ENCODE peak calls at places on chromosomes 11 and 22, in eight cellular contexts. X, J, G, B, R, M, I and U are unnamed samples.

GRCh38 chr11:8567597-8568198 is 26.3 kb downstream of the STK33 start:
- DNase-seq in G (peak), X (peak), B (peak), M (no peak), R (peak), I (no peak), J (no peak), U (peak)

GRCh38 chr11:76296731-76297130 is 84.2 kb downstream of the THAP12 start:
- DNase-seq in J (no peak), R (no peak), I (no peak), B (no peak), M (no peak), G (no peak), X (no peak), U (no peak)

GRCh38 chr11:118789501-118790356 is 1.2 kb downstream of the DDX6 start:
- DNase-seq in M (peak), R (peak), B (peak), I (no peak), J (no peak), G (no peak), X (peak), U (peak)

GRCh38 chr11:45929486-45930030 is 7.1 kb downstream of the LARGE2 start:
- DNase-seq in M (no peak), G (no peak), I (no peak), B (no peak), R (peak), X (no peak), J (no peak), U (no peak)

GRCh38 chr22:46149493-46149997 is 781 bp upstream of the PPARA start:
- DNase-seq in J (peak), I (peak), M (no peak), R (no peak), X (no peak), G (no peak), B (no peak), U (peak)

GRCh38 chr11:13118194-13118593 is 109.1 kb downstream of the RASSF10 start:
- DNase-seq in B (peak), G (peak), X (peak), M (peak), J (no peak), I (no peak), R (peak), U (peak)

GRCh38 chr11:64963072-64963631 is 8.8 kb downstream of the MAJIN start:
- DNase-seq in R (no peak), M (no peak), J (no peak), X (no peak), G (no peak), B (no peak), I (no peak), U (no peak)

GRCh38 chr11:69131644-69132300 is 24.0 kb upstream of the SMIM38 start:
- DNase-seq in R (peak), M (peak), B (peak), G (peak), X (peak), I (peak), J (peak), U (peak)

GRCh38 chr11:102518296-102519094 is 12.1 kb downstream of the MMP7 start:
- DNase-seq in X (peak), M (no peak), J (no peak), B (no peak), G (no peak), I (no peak), R (peak), U (no peak)

GRCh38 chr22:46612341-46612903 is 7.8 kb upstream of the GRAMD4 start:
- DNase-seq in X (no peak), R (no peak), J (no peak), B (no peak), M (no peak), G (no peak), I (no peak), U (no peak)

GRCh38 chr11:10818594-10818993 is 9.9 kb upstream of the EIF4G2 start:
- DNase-seq in I (no peak), G (peak), B (peak), M (peak), X (peak), J (no peak), R (peak), U (peak)

GRCh38 chr22:49923445-49923844 is 5.0 kb downstream of the CRELD2 start:
- DNase-seq in R (no peak), G (peak), I (no peak), B (no peak), X (no peak), J (no peak), M (no peak), U (no peak)

GRCh38 chr22:33666661-33667619 is 253.3 kb downstream of the LARGE1 start:
- DNase-seq in B (no peak), X (no peak), R (no peak), M (no peak), J (peak), I (no peak), G (no peak), U (peak)

GRCh38 chr11:47083913-47084312 is 92.8 kb downstream of the ARFGAP2 start:
- DNase-seq in G (peak), J (no peak), X (peak), B (peak), R (peak), I (no peak), M (no peak), U (peak)

DNA sequence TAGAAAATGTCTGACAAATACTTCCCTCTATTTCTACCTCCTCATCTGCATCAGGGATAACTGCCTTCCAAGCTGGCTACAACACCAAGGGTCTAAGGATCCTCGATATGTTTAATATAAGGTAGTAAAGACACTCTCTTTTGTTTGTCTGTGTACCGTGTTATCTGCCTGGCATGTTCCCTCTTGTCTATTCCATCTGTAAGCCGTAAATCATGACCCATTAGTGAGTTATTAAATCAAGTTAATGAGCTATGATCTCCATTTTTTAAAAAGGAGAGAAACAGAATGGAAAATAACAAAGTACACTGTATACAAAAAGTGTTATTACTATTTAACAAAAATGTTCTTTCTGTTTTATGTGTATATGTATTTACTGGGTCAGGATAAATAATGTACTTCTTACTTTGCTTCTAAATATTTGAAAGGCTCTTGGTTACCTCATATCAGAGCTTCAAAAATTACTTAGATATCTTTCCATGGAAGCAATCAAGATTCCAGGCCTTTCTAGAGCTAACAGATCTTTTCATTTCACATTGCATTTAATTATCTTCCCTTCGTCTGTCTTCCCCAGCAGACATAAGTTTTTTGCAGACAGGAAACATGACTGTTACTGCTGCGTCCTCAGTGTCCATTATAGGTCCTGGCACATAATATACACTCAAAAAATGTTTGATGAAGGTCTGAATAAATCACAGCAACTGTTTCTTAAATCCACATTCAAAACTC is 342.6 kb upstream of the CCDC90B start:
- DNase-seq in R (no peak), G (no peak), B (no peak), M (no peak), X (no peak), I (no peak), J (no peak), U (no peak)
- H3K4me3 ChIP-seq in R (no peak), G (no peak), B (no peak), M (no peak), X (no peak), I (no peak), J (no peak), U (no peak)

DNA sequence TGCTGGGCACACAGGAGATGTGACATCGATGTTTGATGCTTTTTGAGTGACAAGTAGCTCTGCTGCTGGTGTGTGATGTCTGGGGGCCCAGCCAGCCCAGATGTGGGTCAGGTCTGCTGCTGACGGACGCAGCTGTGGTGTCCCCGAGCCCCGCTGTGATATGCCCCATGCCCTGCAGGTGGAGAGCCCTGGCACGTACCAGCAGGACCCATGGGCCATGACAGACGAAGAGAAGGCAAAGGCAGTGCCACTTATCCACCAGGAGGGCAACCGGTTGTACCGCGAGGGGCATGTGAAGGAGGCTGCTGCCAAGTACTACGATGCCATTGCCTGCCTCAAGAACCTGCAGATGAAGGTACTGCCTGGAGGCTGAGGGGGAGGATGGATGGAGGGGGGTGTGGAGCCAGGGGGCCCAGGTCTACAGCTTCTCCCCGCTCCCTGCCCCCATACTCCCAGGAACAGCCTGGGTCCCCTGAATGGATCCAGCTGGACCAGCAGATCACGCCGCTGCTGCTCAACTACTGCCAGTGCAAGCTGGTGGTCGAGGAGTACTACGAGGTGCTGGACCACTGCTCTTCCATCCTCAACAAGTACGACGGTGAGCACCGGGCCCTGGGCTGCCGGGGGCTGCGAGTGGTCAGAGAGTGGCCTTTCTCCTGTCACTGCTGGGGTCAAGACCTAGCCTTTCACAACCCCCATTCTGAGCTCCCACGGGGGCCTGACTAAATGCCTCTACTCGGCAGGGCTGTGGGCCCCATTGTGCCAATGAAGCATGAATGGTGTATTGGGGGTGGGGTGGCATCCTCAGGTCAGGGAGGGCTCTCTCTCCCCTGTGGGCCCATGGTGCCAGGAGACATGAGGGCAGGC is 7.3 kb downstream of the AIP start:
- DNase-seq in G (no peak), R (no peak), I (no peak), J (no peak), M (no peak), B (no peak), X (no peak), U (no peak)
- TF ChIP-seq CTCF in G (no peak), R (no peak), I (no peak), J (no peak), M (no peak), B (no peak), X (no peak), U (no peak)

DNA sequence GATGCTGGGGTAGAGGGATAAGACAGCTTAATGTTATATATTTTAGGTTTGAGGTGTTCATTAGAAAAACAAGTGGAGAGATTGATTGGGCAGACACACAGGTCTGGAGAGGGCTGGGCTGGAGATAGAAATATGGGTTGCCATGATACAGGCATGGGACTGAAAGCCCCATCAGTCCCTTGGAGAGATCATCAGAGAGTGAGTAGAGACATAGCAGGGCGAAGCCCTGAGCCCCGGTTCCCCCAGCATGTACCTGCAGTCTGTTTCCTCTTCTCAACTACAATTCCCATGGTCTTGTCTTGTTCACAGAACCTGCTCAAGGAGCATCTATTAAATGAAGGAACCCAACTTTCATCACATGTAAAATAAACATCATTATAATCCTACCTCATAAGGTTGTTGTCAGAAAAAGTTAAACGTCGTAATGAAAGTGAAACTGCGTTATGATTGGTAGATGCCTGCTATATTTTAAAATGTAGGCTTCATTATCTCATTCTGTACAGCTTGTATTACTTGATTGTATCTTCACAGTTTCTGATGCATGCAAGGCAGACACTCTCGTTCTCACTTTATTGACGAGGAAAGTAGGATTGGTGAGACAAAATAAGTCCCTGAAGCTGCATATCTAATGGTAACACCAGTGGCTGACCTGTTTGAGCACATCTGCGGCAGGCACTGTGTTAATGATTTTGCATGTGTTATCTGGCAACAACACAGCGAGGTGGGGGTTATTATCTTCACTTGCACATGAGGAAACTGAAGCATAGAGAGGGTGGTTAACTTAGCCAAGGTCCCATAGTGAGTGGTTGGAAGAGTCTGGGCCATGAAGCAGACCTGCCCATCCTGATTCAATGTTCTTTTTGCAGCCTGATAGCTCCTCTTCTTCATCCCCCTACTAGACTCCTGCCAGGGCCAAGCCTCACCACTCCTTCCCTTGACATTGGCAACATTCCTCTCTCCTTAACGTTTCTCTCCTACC is 63.5 kb downstream of the ENDOD1 start:
- DNase-seq in I (no peak), J (no peak), R (no peak), B (no peak), M (no peak), X (no peak), G (no peak), U (no peak)
- H3K4me3 ChIP-seq in I (peak), J (peak), R (no peak), B (no peak), M (no peak), X (no peak), G (no peak), U (no peak)

GRCh38 chr22:27937453-27937852 is 18.4 kb upstream of the PITPNB start:
- DNase-seq in G (no peak), R (no peak), M (no peak), B (no peak), J (no peak), I (no peak), X (no peak), U (no peak)
- TF ChIP-seq CTCF in G (peak), R (peak), M (peak), B (peak), J (no peak), I (no peak), X (peak), U (peak)

GRCh38 chr11:636511-637332 is at the start of gene DRD4:
- DNase-seq in J (no peak), I (no peak), M (no peak), G (peak), B (peak), X (peak), R (no peak), U (peak)
- H3K4me3 ChIP-seq in J (peak), I (peak), M (no peak), G (peak), B (no peak), X (no peak), R (no peak), U (no peak)